ENCODE peak calls at places on chromosomes 7 and 10, in eight cellular contexts. D is HL-60; P is SJSA1; R is AG04450; O is tibial nerve; T is CD4-positive, alpha-beta T cell; X is caudate nucleus; N is mesenchymal stem cell. C is an unnamed sample.

GRCh38 chr7:145082366-145083240 is 246.8 kb upstream of the TPK1 start:
- DNase-seq in P (no peak), R (no peak), D (no peak), X (no peak), T (no peak), N (no peak), O (no peak), C (no peak)

GRCh38 chr7:130276796-130277762 is 10.4 kb downstream of the CPA2 start:
- DNase-seq in X (no peak), R (peak; percentile 27), N (peak; percentile 65), O (no peak), T (no peak), P (no peak), D (no peak), C (no peak)

GRCh38 chr10:127347202-127347959 is 151.0 kb upstream of the INSYN2A start:
- DNase-seq in N (no peak), D (no peak), O (no peak), T (no peak), X (no peak), R (no peak), P (no peak), C (no peak)

GRCh38 chr10:36779238-36779846 is 346.1 kb upstream of the ANKRD30A start:
- DNase-seq in T (no peak), O (peak; percentile 66), X (no peak), P (no peak), D (no peak), R (peak; percentile 64), N (peak; percentile 83), C (no peak)

GRCh38 chr10:113161061-113161460 is 211.0 kb downstream of the TCF7L2 start:
- DNase-seq in X (no peak), N (no peak), P (no peak), D (no peak), R (no peak), T (no peak), O (no peak), C (no peak)

GRCh38 chr10:33612551-33612950 is 278.1 kb upstream of the NRP1 start:
- DNase-seq in N (peak; percentile 84), T (no peak), O (peak; percentile 36), R (peak; percentile 1), X (no peak), D (no peak), P (no peak), C (no peak)

GRCh38 chr7:35513828-35514227 is 181.1 kb downstream of the HERPUD2 start:
- DNase-seq in D (no peak), R (no peak), P (no peak), X (no peak), O (no peak), N (no peak), T (no peak), C (no peak)

GRCh38 chr10:29849434-29849833 is 210.0 kb downstream of the JCAD start:
- DNase-seq in T (no peak), R (peak; percentile 82), N (peak; percentile 98), X (no peak), O (no peak), P (peak; percentile 75), D (no peak), C (no peak)

GRCh38 chr10:80443531-80443974 is 10.6 kb upstream of the TSPAN14 start:
- DNase-seq in N (peak; percentile 62), O (no peak), D (no peak), P (peak; percentile 60), X (no peak), R (no peak), T (no peak), C (no peak)

GRCh38 chr7:45662018-45662417 is 87.8 kb downstream of the ADCY1 start:
- DNase-seq in X (no peak), R (no peak), T (no peak), P (peak; percentile 18), D (no peak), N (no peak), O (peak; percentile 2), C (no peak)

GRCh38 chr7:25752169-25752568 is 399.8 kb upstream of the NFE2L3 start:
- DNase-seq in P (no peak), T (no peak), D (no peak), N (no peak), R (no peak), X (no peak), O (no peak), C (no peak)

GRCh38 chr7:25754333-25754732 is 397.7 kb upstream of the NFE2L3 start:
- DNase-seq in T (no peak), O (peak; percentile 40), R (no peak), X (no peak), N (no peak), D (no peak), P (no peak), C (no peak)

GRCh38 chr7:25753837-25754236 is 398.2 kb upstream of the NFE2L3 start:
- DNase-seq in D (no peak), R (no peak), P (no peak), T (no peak), X (no peak), N (no peak), O (no peak), C (no peak)

GRCh38 chr7:25752967-25753791 is 398.8 kb upstream of the NFE2L3 start:
- DNase-seq in D (no peak), T (no peak), O (peak; percentile 29), R (no peak), N (no peak), P (no peak), X (no peak), C (no peak)

GRCh38 chr7:25754751-25755150 is 397.2 kb upstream of the NFE2L3 start:
- DNase-seq in R (no peak), N (no peak), P (no peak), O (no peak), X (no peak), D (no peak), T (no peak), C (no peak)
- H3K27ac ChIP-seq in R (no peak overlapping the region), N (no peak overlapping the region), P (no peak overlapping the region), O (no peak overlapping the region), X (no peak overlapping the region), D (no peak overlapping the region), T (no peak overlapping the region), C (no peak overlapping the region)

GRCh38 chr7:106059556-106059955 is 52.6 kb downstream of the SYPL1 start:
- DNase-seq in T (no peak), P (no peak), R (no peak), O (no peak), D (peak; percentile 33), X (no peak), N (no peak), C (no peak)

GRCh38 chr7:106056513-106057203 is 55.5 kb downstream of the SYPL1 start:
- DNase-seq in D (peak; percentile 70), N (peak; percentile 78), P (peak; percentile 61), O (peak; percentile 64), R (peak; percentile 26), X (peak; percentile 49), T (peak; percentile 63), C (peak; percentile 88)

GRCh38 chr7:106058925-106059324 is 53.2 kb downstream of the SYPL1 start:
- DNase-seq in N (no peak), T (no peak), D (no peak), R (no peak), X (no peak), O (no peak), P (no peak), C (no peak)

GRCh38 chr7:106057204-106057961 is 54.7 kb downstream of the SYPL1 start:
- DNase-seq in D (no peak), P (no peak), O (no peak), X (no peak), T (no peak), R (no peak), N (no peak), C (no peak)

GRCh38 chr7:106057962-106058901 is 53.9 kb downstream of the SYPL1 start:
- DNase-seq in R (no peak), D (no peak), P (no peak), T (no peak), N (no peak), X (peak; percentile 90), O (no peak), C (peak; percentile 89)
- H3K27ac ChIP-seq in R (no peak overlapping the region), D (no peak overlapping the region), P (no peak overlapping the region), T (no peak overlapping the region), N (no peak overlapping the region), X (peak overlapping the region; percentile 88), O (peak overlapping the region; percentile 58), C (peak overlapping the region; percentile 68)

GRCh38 chr10:27815261-27815660 is 69.6 kb upstream of the MKX start:
- DNase-seq in D (no peak), N (no peak), X (no peak), T (no peak), P (no peak), R (no peak), O (no peak), C (no peak)

GRCh38 chr10:27819781-27820531 is 74.3 kb upstream of the MKX start:
- DNase-seq in T (no peak), O (no peak), X (no peak), P (no peak), D (no peak), N (peak; percentile 6), R (peak; percentile 16), C (no peak)

GRCh38 chr10:27820637-27821036 is 75.0 kb upstream of the MKX start:
- DNase-seq in D (no peak), P (no peak), N (no peak), O (no peak), X (no peak), R (no peak), T (no peak), C (no peak)

GRCh38 chr10:27816305-27816704 is 70.7 kb upstream of the MKX start:
- DNase-seq in R (no peak), P (no peak), X (no peak), O (no peak), T (no peak), N (no peak), D (no peak), C (no peak)

GRCh38 chr10:27815846-27816245 is 70.2 kb upstream of the MKX start:
- DNase-seq in O (no peak), R (no peak), X (no peak), P (no peak), N (no peak), D (no peak), T (no peak), C (no peak)
- H3K27ac ChIP-seq in O (no peak overlapping the region), R (no peak overlapping the region), X (no peak overlapping the region), P (no peak overlapping the region), N (no peak overlapping the region), D (no peak overlapping the region), T (no peak overlapping the region), C (no peak overlapping the region)

GRCh38 chr10:82318533-82318932 is 443.5 kb downstream of the NRG3 start:
- DNase-seq in X (no peak), D (no peak), N (no peak), T (no peak), P (no peak), R (no peak), O (no peak), C (no peak)

GRCh38 chr10:82319558-82319957 is 444.6 kb downstream of the NRG3 start:
- DNase-seq in X (no peak), P (no peak), N (no peak), O (no peak), T (no peak), D (no peak), R (no peak), C (no peak)

GRCh38 chr10:82319046-82319445 is 444.1 kb downstream of the NRG3 start:
- DNase-seq in R (no peak), N (no peak), X (no peak), D (no peak), P (no peak), T (no peak), O (no peak), C (no peak)

DNA sequence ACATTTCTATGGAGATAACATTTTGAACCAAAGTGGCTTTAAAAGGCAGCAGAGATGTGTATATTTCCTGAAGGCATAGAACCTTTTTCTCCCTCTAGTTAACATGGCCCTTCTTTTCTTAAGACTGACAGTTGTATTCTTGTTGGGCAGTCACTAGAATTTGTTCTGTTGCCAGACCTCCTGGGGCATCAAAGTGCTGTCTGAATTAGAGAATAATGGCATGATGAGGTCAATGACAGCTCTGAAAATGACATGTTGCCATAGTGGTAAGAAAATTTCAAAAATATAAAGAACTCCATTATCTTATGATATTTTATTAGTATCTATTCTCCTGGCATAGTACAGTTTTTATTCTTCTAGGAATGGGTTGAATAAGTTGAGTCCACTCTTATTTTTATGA is 446.7 kb downstream of the NRG3 start:
- DNase-seq in D (no peak), N (no peak), X (no peak), T (no peak), P (no peak), O (no peak), R (no peak), C (no peak)
- H3K27ac ChIP-seq in D (no peak overlapping the region), N (no peak overlapping the region), X (no peak overlapping the region), T (no peak overlapping the region), P (no peak overlapping the region), O (no peak overlapping the region), R (no peak overlapping the region), C (no peak overlapping the region)